ENCODE peak calls at places on chromosome 11, in seven cellular contexts. M is stimulated activated CD4-positive, alpha-beta T cell treated with anti-CD3 and anti-CD28 coated beads, Interleukin-1b, Interleukin-23, amount 100 ng/mL, for 24 hours; Y is frontal cortex; O is Calu3; J is GM04504; V is osteocyte; N is skeletal muscle cell. U is an unnamed sample.

GRCh38 chr11:25981998-25982397 is 349.9 kb upstream of the ANO3 start:
- DNase-seq in M (no peak), O (peak), V (no peak), Y (peak), N (peak), J (peak), U (peak)

GRCh38 chr11:58285483-58286040 is 17.5 kb upstream of the OR10W1 start:
- DNase-seq in M (no peak), N (no peak), J (no peak), V (no peak), O (no peak), Y (no peak), U (no peak)

GRCh38 chr11:83816572-83817187 is 530.5 kb upstream of the CCDC90B start:
- DNase-seq in Y (no peak), J (no peak), M (no peak), N (no peak), V (no peak), O (no peak), U (no peak)

GRCh38 chr11:45098929-45099328 is 47.5 kb upstream of the PRDM11 start:
- DNase-seq in V (peak), J (no peak), O (no peak), N (no peak), Y (no peak), M (no peak), U (no peak)

GRCh38 chr11:57480409-57481137 is 20.2 kb downstream of the RTN4RL2 start:
- DNase-seq in Y (peak), O (peak), N (no peak), V (no peak), M (peak), J (no peak), U (no peak)

GRCh38 chr11:78256962-78257361 is 68.2 kb downstream of the USP35 start:
- DNase-seq in J (peak), M (no peak), N (peak), O (no peak), V (no peak), Y (no peak), U (peak)

GRCh38 chr11:63951779-63952536 is 13.2 kb downstream of the NAA40 start:
- DNase-seq in M (no peak), N (no peak), Y (no peak), J (no peak), O (no peak), V (no peak), U (no peak)

GRCh38 chr11:93747122-93747521 is 5.7 kb downstream of the C11orf54 start:
- DNase-seq in V (no peak), J (no peak), M (no peak), Y (no peak), N (no peak), O (no peak), U (no peak)

GRCh38 chr11:26719289-26719688 is 2.6 kb downstream of the SLC5A12 start:
- DNase-seq in Y (no peak), N (no peak), O (no peak), M (no peak), V (no peak), J (no peak), U (no peak)

GRCh38 chr11:34757026-34757451 is 136.1 kb downstream of the EHF start:
- DNase-seq in O (no peak), V (no peak), N (peak), Y (no peak), J (no peak), M (no peak), U (no peak)

GRCh38 chr11:69560141-69560790 is 78.8 kb downstream of the LINC01488 start:
- DNase-seq in M (no peak), Y (no peak), J (no peak), V (no peak), N (no peak), O (no peak), U (no peak)

U was measured in GM04503.